ENCODE peak calls at places on chromosome 4, in six cellular contexts. R is ureter; A is NCI-H1092; X is body of pancreas; Q is C1 segment of cervical spinal cord; I is activated naive CD4-positive, alpha-beta T cell treated with Interleukin-2 at 50 U/mL for 16 hours. C is an unnamed sample.

GRCh38 chr4:152064282-152064681 is 303.5 kb upstream of the GATB start:
- DNase-seq in X (no peak), A (no peak), Q (no peak), R (no peak), I (no peak), C (no peak)

GRCh38 chr4:22625301-22625700 is 67.4 kb upstream of the GBA3 start:
- DNase-seq in R (no peak), I (no peak), Q (no peak), X (no peak), A (no peak), C (no peak)

GRCh38 chr4:13888112-13888511 is 260.6 kb upstream of the BOD1L1 start:
- DNase-seq in Q (no peak), X (no peak), A (no peak), I (no peak), R (no peak), C (peak)

GRCh38 chr4:47145630-47146029 is 114.3 kb downstream of the GABRB1 start:
- DNase-seq in I (no peak), Q (no peak), R (no peak), A (no peak), X (no peak), C (peak)

GRCh38 chr4:108210989-108211725 is 42.4 kb upstream of the LEF1 start:
- DNase-seq in I (no peak), Q (no peak), A (no peak), X (no peak), R (no peak), C (peak)

GRCh38 chr4:153467154-153467896 is 1.2 kb downstream of the TMEM131L start:
- DNase-seq in I (peak), X (peak), A (peak), R (no peak), Q (no peak), C (no peak)

GRCh38 chr4:135368826-135369225 is 1167.2 kb upstream of the PABPC4L start:
- DNase-seq in I (no peak), X (no peak), Q (no peak), A (no peak), R (no peak), C (peak)

GRCh38 chr4:173505924-173506779 is 23.9 kb downstream of the HAND2 start:
- DNase-seq in I (peak), X (peak), Q (no peak), A (no peak), R (no peak), C (no peak)

GRCh38 chr4:19850909-19851308 is 400.8 kb upstream of the SLIT2 start:
- DNase-seq in I (no peak), X (no peak), A (no peak), Q (no peak), R (no peak), C (peak)

GRCh38 chr4:25978327-25978726 is 64.3 kb downstream of the SMIM20 start:
- DNase-seq in I (no peak), Q (no peak), R (no peak), A (no peak), X (no peak), C (no peak)

GRCh38 chr4:175770555-175770954 is 41.5 kb downstream of the GPM6A start:
- DNase-seq in R (no peak), Q (no peak), A (no peak), I (no peak), X (no peak), C (no peak)

GRCh38 chr4:19492611-19493010 is 759.1 kb upstream of the SLIT2 start:
- DNase-seq in Q (no peak), I (no peak), R (no peak), A (no peak), X (no peak), C (no peak)

GRCh38 chr4:87410157-87410556 is 12.2 kb upstream of the NUDT9 start:
- DNase-seq in Q (no peak), R (no peak), I (no peak), X (no peak), A (no peak), C (no peak)

GRCh38 chr4:34363842-34364241 is 1880.5 kb downstream of the ARAP2 start:
- DNase-seq in A (no peak), X (no peak), I (no peak), R (no peak), Q (no peak), C (no peak)

GRCh38 chr4:7415927-7416686 is 18.6 kb downstream of the PSAPL1 start:
- DNase-seq in R (no peak), A (no peak), I (no peak), X (no peak), Q (no peak), C (no peak)